ENCODE peak calls at places on chromosomes 12 and 14, in ten cellular contexts. Q is D721Med, X is psoas muscle, F is NT2/D1, Y is cortex of kidney, Z is COR-L47, E is tibial artery, V is posterior cingulate gyrus, J is HS-27A, C is HTR-8/SVneo. W is an unnamed sample.

GRCh38 chr14:61566537-61567225 is 128.6 kb upstream of the HIF1A start:
- DNase-seq in Z (no peak), J (no peak), Y (no peak), F (no peak), Q (no peak), X (no peak), V (no peak), E (no peak), C (no peak), W (no peak)

GRCh38 chr14:90506748-90507147 is 109.9 kb downstream of the CALM1 start:
- DNase-seq in C (no peak), V (no peak), X (no peak), Z (no peak), Q (no peak), F (no peak), Y (no peak), J (no peak), E (no peak), W (no peak)

GRCh38 chr14:54481695-54482094 is 7.1 kb downstream of the GMFB start:
- DNase-seq in C (no peak), X (no peak), Z (no peak), V (no peak), E (no peak), Q (no peak), J (no peak), Y (no peak), F (no peak), W (no peak)

GRCh38 chr14:52279405-52279804 is 11.9 kb downstream of the PTGDR start:
- DNase-seq in Z (no peak), J (no peak), V (no peak), X (no peak), Q (no peak), F (no peak), E (no peak), C (no peak), Y (no peak), W (no peak)

GRCh38 chr12:103600967-103601728 is 14.1 kb downstream of the STAB2 start:
- DNase-seq in V (no peak), C (no peak), Y (no peak), Q (no peak), X (no peak), F (no peak), E (no peak), J (no peak), Z (no peak), W (no peak)

GRCh38 chr14:93133476-93133875 is 17.8 kb upstream of the ITPK1 start:
- DNase-seq in Q (no peak), X (no peak), Z (no peak), F (no peak), Y (no peak), E (peak), V (no peak), C (no peak), J (no peak), W (no peak)

GRCh38 chr12:66596189-66596588 is 82.7 kb downstream of the GRIP1 start:
- DNase-seq in X (no peak), C (no peak), J (no peak), V (no peak), Y (no peak), E (no peak), F (no peak), Z (no peak), Q (no peak), W (no peak)

GRCh38 chr12:30599631-30600030 is 96.0 kb downstream of the IPO8 start:
- DNase-seq in C (no peak), E (no peak), V (no peak), Y (no peak), Z (peak), Q (no peak), X (no peak), F (no peak), J (no peak), W (peak)

GRCh38 chr12:131710464-131711457 is at the start of gene SFSWAP:
- DNase-seq in J (peak), Z (peak), C (peak), V (peak), F (peak), Y (no peak), X (peak), E (peak), Q (peak), W (peak)

GRCh38 chr14:64235652-64236640 is 58.2 kb downstream of the ESR2 start:
- DNase-seq in F (no peak), Y (no peak), Z (no peak), J (no peak), V (no peak), Q (no peak), X (no peak), C (no peak), E (no peak), W (peak)

W was measured in left kidney.